ENCODE peak calls at places on chromosomes 5 and 9, in six cellular contexts. U, A, O, E, J and W are unnamed samples. For H3K9me3 and H3K4me1, the result is how much of the 10 kb centered on the place peaks cover.

GRCh38 chr5:10366310-10367297 is 13.1 kb downstream of the MARCHF6 start:
- DNase-seq in U (no peak), A (no peak), O (peak), E (no peak), J (no peak), W (no peak)

GRCh38 chr9:115022760-115023434 is 92.5 kb upstream of the TNFSF8 start:
- DNase-seq in U (no peak), A (no peak), O (no peak), E (no peak), J (no peak), W (no peak)

GRCh38 chr5:85512896-85513295 is 1104.8 kb upstream of the COX7C start:
- DNase-seq in U (peak), A (no peak), O (peak), E (peak), J (no peak), W (no peak)

GRCh38 chr5:73596705-73597328 is 29.2 kb upstream of the ARHGEF28 start:
- DNase-seq in U (no peak), A (no peak), O (peak), E (no peak), J (no peak), W (no peak)

GRCh38 chr9:127763918-127764384 is 14.5 kb downstream of the SH2D3C start:
- DNase-seq in U (peak), A (no peak), O (no peak), E (peak), J (no peak), W (peak)

GRCh38 chr5:37889612-37890317 is 49.9 kb upstream of the GDNF start:
- DNase-seq in U (no peak), A (no peak), O (no peak), E (no peak), J (no peak), W (no peak)

GRCh38 chr9:259405-260404 is 45.0 kb downstream of the DOCK8 start:
- DNase-seq in U (no peak), A (no peak), O (no peak), E (no peak), J (no peak), W (no peak)

GRCh38 chr5:101047181-101047580 is 144.1 kb upstream of the ST8SIA4 start:
- DNase-seq in U (no peak), A (no peak), O (no peak), E (no peak), J (no peak), W (no peak)

GRCh38 chr5:153883829-153884228 is 154.9 kb downstream of the FAM114A2 start:
- DNase-seq in U (no peak), A (no peak), O (no peak), E (no peak), J (no peak), W (no peak)

GRCh38 chr5:135600141-135600570 is 21.4 kb upstream of the CXCL14 start:
- DNase-seq in U (no peak), A (no peak), O (no peak), E (no peak), J (peak), W (no peak)

GRCh38 chr9:135951889-135952663 is 9.1 kb downstream of the UBAC1 start:
- DNase-seq in U (no peak), A (no peak), O (no peak), E (no peak), J (no peak), W (no peak)

GRCh38 chr5:32499261-32499660 is 54.7 kb upstream of the ZFR start:
- DNase-seq in U (no peak), A (no peak), O (no peak), E (no peak), J (no peak), W (no peak)

GRCh38 chr5:74391410-74391809 is 249.1 kb downstream of the ENC1 start:
- DNase-seq in U (no peak), A (no peak), O (no peak), E (no peak), J (no peak), W (no peak)

GRCh38 chr5:142894749-142895148 is 124.6 kb downstream of the ARHGAP26 start:
- DNase-seq in U (no peak), A (no peak), O (no peak), E (no peak), J (no peak), W (no peak)

GRCh38 chr5:139245637-139246335 is 47.6 kb upstream of the SIL1 start:
- DNase-seq in U (no peak), A (no peak), O (no peak), E (no peak), J (no peak), W (no peak)

GRCh38 chr5:176541338-176542134 is 4.3 kb upstream of the RNF44 start:
- DNase-seq in U (no peak), A (no peak), O (no peak), E (peak), J (no peak), W (no peak)

GRCh38 chr5:136780518-136780917 is 415.2 kb upstream of the TRPC7 start:
- DNase-seq in U (no peak), A (no peak), O (no peak), E (no peak), J (no peak), W (no peak)

GRCh38 chr5:66197764-66198405 is 53.8 kb downstream of the SREK1 start:
- DNase-seq in U (no peak), A (no peak), O (no peak), E (no peak), J (no peak), W (no peak)

GRCh38 chr9:83266618-83267543 is 203.9 kb upstream of the RASEF start:
- DNase-seq in U (no peak), A (no peak), O (peak), E (no peak), J (no peak), W (no peak)

GRCh38 chr9:37229882-37230482 is 109.6 kb downstream of the ZCCHC7 start:
- DNase-seq in U (no peak), A (no peak), O (no peak), E (no peak), J (no peak), W (no peak)

GRCh38 chr9:1051286-1052118 is 1.3 kb downstream of the DMRT2 start:
- DNase-seq in U (no peak), A (no peak), O (peak), E (peak), J (no peak), W (peak)

GRCh38 chr5:1187234-1187949 is 14.0 kb upstream of the SLC6A19 start:
- DNase-seq in U (peak), A (no peak), O (no peak), E (no peak), J (no peak), W (no peak)

GRCh38 chr9:125785187-125785840 is 38.1 kb downstream of the PBX3 start:
- DNase-seq in U (no peak), A (no peak), O (no peak), E (no peak), J (no peak), W (no peak)

GRCh38 chr5:109859537-109859936 is 169.8 kb downstream of the MAN2A1 start:
- DNase-seq in U (no peak), A (no peak), O (no peak), E (no peak), J (no peak), W (no peak)

GRCh38 chr5:1050449-1051365 is 42.1 kb downstream of the NKD2 start:
- DNase-seq in U (no peak), A (no peak), O (no peak), E (no peak), J (no peak), W (peak)

GRCh38 chr9:120383611-120383998 is 196.4 kb downstream of the CDK5RAP2 start:
- DNase-seq in U (no peak), A (no peak), O (peak), E (no peak), J (no peak), W (no peak)

GRCh38 chr9:136614372-136614922 is 48.3 kb upstream of the EGFL7 start:
- DNase-seq in U (no peak), A (no peak), O (no peak), E (no peak), J (no peak), W (no peak)

GRCh38 chr5:36478646-36479307 is 127.6 kb upstream of the SLC1A3 start:
- DNase-seq in U (no peak), A (no peak), O (no peak), E (no peak), J (no peak), W (no peak)

GRCh38 chr5:179241175-179241574 is 104.1 kb downstream of the ADAMTS2 start:
- DNase-seq in U (peak), A (no peak), O (no peak), E (peak), J (no peak), W (peak)
- H3K9me3 ChIP-seq in U (under half), A (under half), O (under half), E (under half), J (under half), W (under half)

GRCh38 chr5:133106343-133106742 is 54.5 kb downstream of the HSPA4 start:
- DNase-seq in U (no peak), A (no peak), O (no peak), E (no peak), J (no peak), W (no peak)

GRCh38 chr5:133109655-133110483 is 58.1 kb downstream of the HSPA4 start:
- DNase-seq in U (no peak), A (no peak), O (no peak), E (no peak), J (no peak), W (no peak)

GRCh38 chr5:133106761-133107572 is 55.2 kb downstream of the HSPA4 start:
- DNase-seq in U (no peak), A (no peak), O (no peak), E (no peak), J (no peak), W (no peak)

GRCh38 chr5:133110709-133111108 is 58.9 kb downstream of the HSPA4 start:
- DNase-seq in U (no peak), A (no peak), O (no peak), E (no peak), J (no peak), W (no peak)

DNA sequence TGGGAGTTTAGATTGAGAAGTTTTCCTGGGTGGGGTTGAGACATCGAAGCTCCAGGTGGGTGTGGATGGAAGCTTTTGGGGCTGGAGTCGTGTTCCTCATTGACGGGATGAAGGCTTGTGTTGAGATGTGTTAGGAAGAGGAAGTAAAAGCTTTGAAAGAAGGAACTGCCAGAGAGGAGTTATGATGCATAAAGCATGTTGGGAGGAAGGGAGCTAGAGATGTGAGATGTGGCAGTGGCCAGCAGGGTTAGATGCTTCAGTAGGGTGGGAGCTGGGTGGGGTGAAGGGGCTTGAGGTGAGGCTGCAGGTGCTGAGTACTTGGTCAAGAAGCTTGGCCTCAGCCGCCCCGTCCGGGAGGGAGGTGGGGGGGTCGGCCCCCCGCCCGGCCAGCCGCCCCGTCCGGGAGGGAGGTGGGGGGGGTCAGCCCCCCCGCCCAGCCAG is 56.7 kb downstream of the HSPA4 start:
- DNase-seq in U (no peak), A (no peak), O (no peak), E (no peak), J (no peak), W (no peak)
- H3K4me1 ChIP-seq in U (under half), A (under half), O (under half), E (under half), J (under half), W (under half)

GRCh38 chr9:75812139-75812538 is 78.3 kb upstream of the PCSK5 start:
- DNase-seq in U (no peak), A (no peak), O (no peak), E (no peak), J (no peak), W (no peak)

GRCh38 chr9:75811692-75812091 is 78.8 kb upstream of the PCSK5 start:
- DNase-seq in U (no peak), A (no peak), O (no peak), E (no peak), J (no peak), W (no peak)

GRCh38 chr9:75810063-75810462 is 80.4 kb upstream of the PCSK5 start:
- DNase-seq in U (no peak), A (no peak), O (no peak), E (no peak), J (no peak), W (no peak)

DNA sequence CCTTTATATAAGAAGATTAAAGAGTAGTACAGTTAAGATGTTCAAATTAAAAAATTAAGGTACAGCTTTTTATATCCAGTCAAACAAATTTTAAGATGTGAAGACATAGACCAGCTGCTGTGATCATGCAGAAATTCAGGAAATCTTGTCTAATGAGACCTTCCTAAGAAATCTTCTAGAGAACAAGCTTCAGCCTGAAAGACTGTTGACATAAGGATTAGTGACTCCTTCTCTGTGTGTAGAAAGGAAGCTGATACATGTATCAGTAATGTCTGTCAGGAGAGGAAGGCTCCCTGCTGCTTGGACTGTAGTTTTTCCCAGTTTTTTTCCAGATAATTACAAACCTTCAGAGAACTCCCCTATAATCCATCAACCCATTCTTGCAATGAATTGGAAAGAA is 75.8 kb upstream of the PCSK5 start:
- DNase-seq in U (no peak), A (no peak), O (no peak), E (no peak), J (no peak), W (no peak)
- H3K9me3 ChIP-seq in U (under half), A (under half), O (under half), E (under half), J (under half), W (under half)

GRCh38 chr5:150131461-150131860 is 24.2 kb downstream of the PDGFRB start:
- DNase-seq in U (no peak), A (no peak), O (no peak), E (no peak), J (no peak), W (no peak)
- H3K4me1 ChIP-seq in U (under half), A (under half), O (under half), E (under half), J (half or more), W (under half)

GRCh38 chr9:40927851-40928802 is 200.4 kb downstream of the FOXD4L6 start:
- DNase-seq in U (no peak), A (no peak), O (no peak), E (no peak), J (peak), W (no peak)

GRCh38 chr9:40927260-40927631 is 201.2 kb downstream of the FOXD4L6 start:
- DNase-seq in U (no peak), A (no peak), O (no peak), E (no peak), J (peak), W (no peak)

GRCh38 chr9:40928803-40929487 is 199.5 kb downstream of the FOXD4L6 start:
- DNase-seq in U (no peak), A (no peak), O (no peak), E (no peak), J (peak), W (no peak)

GRCh38 chr9:40925149-40925548 is 203.3 kb downstream of the FOXD4L6 start:
- DNase-seq in U (no peak), A (no peak), O (no peak), E (no peak), J (peak), W (no peak)

DNA sequence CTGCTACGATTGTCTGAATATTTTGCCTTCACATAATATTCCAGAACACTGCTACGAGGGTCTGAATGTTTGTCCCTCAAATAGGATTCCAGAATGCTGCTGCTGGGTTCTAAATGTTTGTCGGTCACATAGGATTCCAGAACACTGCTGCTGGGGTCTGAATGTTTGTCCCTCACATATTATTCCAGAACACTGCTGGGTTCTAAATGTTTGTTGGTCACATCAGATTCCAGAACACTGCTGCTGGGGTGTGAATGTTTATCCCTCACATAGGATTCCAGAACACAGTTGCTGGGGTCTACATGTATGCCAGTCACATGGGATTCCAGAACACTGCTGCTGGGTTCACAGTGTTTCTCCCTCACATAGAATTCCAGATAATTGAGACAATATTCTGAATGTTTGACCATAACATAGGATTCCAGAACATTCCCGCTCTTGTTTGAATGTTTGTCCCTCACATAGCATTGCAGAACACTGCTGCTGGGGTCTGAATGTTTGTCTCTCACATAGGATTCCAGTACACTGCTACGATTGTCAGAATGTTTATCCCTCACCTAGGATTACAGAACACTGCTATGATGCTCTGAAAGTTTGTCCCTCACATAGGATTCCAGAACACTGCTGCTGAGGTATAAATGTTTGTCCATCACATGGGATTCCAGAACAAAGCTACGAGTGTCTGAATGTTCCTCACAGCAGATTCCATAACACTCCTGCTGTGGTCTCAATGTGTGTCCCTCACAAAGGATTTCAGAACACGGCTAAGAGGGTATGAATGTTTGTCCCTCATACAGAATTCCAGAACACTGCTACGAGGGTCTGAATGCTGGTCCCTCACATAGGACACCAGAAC is 201.8 kb downstream of the FOXD4L6 start:
- DNase-seq in U (no peak), A (no peak), O (no peak), E (no peak), J (peak), W (no peak)
- H3K9me3 ChIP-seq in U (under half), A (under half), O (under half), E (half or more), J (half or more), W (under half)